ENCODE peak calls at places on chromosomes 16 and 17, in seven cellular contexts. K is myocyte, A is ELR, M is activated B cell treated with CpG ODN at 0.5 μM for 24 hours, Q is AG08395, F is NCI-H774, Y is GM19239. N is an unnamed sample.
A peak's percentile ranks its signal among the peaks of the same experiment; 100 is the strongest.

GRCh38 chr17:41580651-41581365 is 5.9 kb downstream of the KRT14 start:
- DNase-seq in K (no peak), A (peak; percentile 20), M (no peak), Q (no peak), F (no peak), Y (no peak), N (no peak)

GRCh38 chr17:6461792-6462524 is 17.7 kb downstream of the PIMREG start:
- DNase-seq in K (no peak), A (no peak), M (no peak), Q (no peak), F (no peak), Y (no peak), N (no peak)

GRCh38 chr17:9124554-9124935 is 103.2 kb downstream of the NTN1 start:
- DNase-seq in K (no peak), A (no peak), M (no peak), Q (no peak), F (no peak), Y (no peak), N (no peak)

GRCh38 chr17:17241656-17242055 is 4.7 kb upstream of the FLCN start:
- DNase-seq in K (no peak), A (no peak), M (no peak), Q (no peak), F (no peak), Y (no peak), N (no peak)

GRCh38 chr16:14354561-14355351 is 275.3 kb downstream of the PARN start:
- DNase-seq in K (no peak), A (no peak), M (no peak), Q (peak; percentile 33), F (peak; percentile 13), Y (peak; percentile 59), N (no peak)

GRCh38 chr16:31487720-31488629 is 5.1 kb downstream of the SLC5A2 start:
- DNase-seq in K (peak; percentile 41), A (peak; percentile 53), M (peak; percentile 59), Q (peak; percentile 41), F (peak; percentile 63), Y (peak; percentile 89), N (peak; percentile 24)

GRCh38 chr17:33381201-33381600 is 88.1 kb upstream of the ASIC2 start:
- DNase-seq in K (no peak), A (no peak), M (no peak), Q (peak; percentile 37), F (no peak), Y (no peak), N (no peak)

GRCh38 chr17:71117461-71117860 is 948.1 kb downstream of the KCNJ2 start:
- DNase-seq in K (peak; percentile 28), A (no peak), M (no peak), Q (no peak), F (no peak), Y (no peak), N (peak; percentile 36)

GRCh38 chr16:89981414-89981813 is 32.9 kb downstream of the DEF8 start:
- DNase-seq in K (no peak), A (no peak), M (no peak), Q (no peak), F (no peak), Y (no peak), N (no peak)

GRCh38 chr16:87344931-87345631 is 27.9 kb upstream of the C16orf95 start:
- DNase-seq in K (no peak), A (no peak), M (no peak), Q (no peak), F (no peak), Y (no peak), N (no peak)

GRCh38 chr16:11379420-11379819 is 34.2 kb downstream of the RMI2 start:
- DNase-seq in K (no peak), A (peak; percentile 38), M (no peak), Q (peak; percentile 32), F (no peak), Y (no peak), N (no peak)

GRCh38 chr17:27596571-27597187 is 34.3 kb upstream of the LGALS9 start:
- DNase-seq in K (no peak), A (no peak), M (no peak), Q (no peak), F (no peak), Y (no peak), N (no peak)

GRCh38 chr17:61312406-61313295 is 87.0 kb upstream of the TBX2 start:
- DNase-seq in K (no peak), A (no peak), M (no peak), Q (no peak), F (no peak), Y (no peak), N (no peak)

GRCh38 chr16:56013962-56014552 is 138.9 kb upstream of the CES5A start:
- DNase-seq in K (peak; percentile 18), A (peak; percentile 45), M (no peak), Q (peak; percentile 5), F (no peak), Y (peak; percentile 8), N (no peak)

GRCh38 chr16:52090080-52090479 is 456.9 kb downstream of the TOX3 start:
- DNase-seq in K (no peak), A (peak; percentile 1), M (no peak), Q (peak; percentile 21), F (no peak), Y (no peak), N (peak; percentile 23)

GRCh38 chr16:17369441-17369951 is 101.3 kb downstream of the XYLT1 start:
- DNase-seq in K (no peak), A (no peak), M (no peak), Q (no peak), F (no peak), Y (peak; percentile 46), N (no peak)

GRCh38 chr17:7803981-7804380 is 30.0 kb upstream of the KDM6B start:
- DNase-seq in K (peak; percentile 1), A (no peak), M (no peak), Q (no peak), F (peak; percentile 8), Y (no peak), N (no peak)

GRCh38 chr16:80330803-80331202 is 210.0 kb upstream of the DYNLRB2 start:
- DNase-seq in K (no peak), A (no peak), M (no peak), Q (no peak), F (no peak), Y (no peak), N (no peak)

GRCh38 chr16:4411684-4412083 is 4.7 kb downstream of the CORO7 start:
- DNase-seq in K (peak; percentile 87), A (no peak), M (no peak), Q (no peak), F (no peak), Y (no peak), N (peak; percentile 61)